ENCODE peak calls at places on chromosomes 5 and 9, in four cellular contexts. H is amygdala, S is A549, I is NB4. E is an unnamed sample.

GRCh38 chr5:11656940-11657339 is 247.3 kb downstream of the CTNND2 start:
- DNase-seq in S (no peak), H (no peak), I (no peak), E (no peak)

GRCh38 chr5:103562453-103563157 is at the start of gene NUDT12:
- DNase-seq in I (peak; percentile 10), H (peak; percentile 88), S (peak; percentile 54), E (peak; percentile 37)

GRCh38 chr5:158351485-158352140 is 492.7 kb upstream of the CLINT1 start:
- DNase-seq in I (no peak), S (no peak), H (no peak), E (no peak)

GRCh38 chr5:87076931-87077330 is 190.8 kb upstream of the RASA1 start:
- DNase-seq in S (no peak), I (peak; percentile 44), H (no peak), E (no peak)

GRCh38 chr5:157603333-157604190 is 28.0 kb upstream of the ADAM19 start:
- DNase-seq in S (peak; percentile 55), H (no peak), I (peak; percentile 84), E (no peak)

GRCh38 chr5:9344751-9345240 is 201.1 kb downstream of the SEMA5A start:
- DNase-seq in S (no peak), I (no peak), H (no peak), E (no peak)

GRCh38 chr5:67983251-67983941 is 232.2 kb upstream of the PIK3R1 start:
- DNase-seq in S (no peak), I (peak; percentile 45), H (no peak), E (no peak)

GRCh38 chr9:134014946-134015345 is 10.3 kb upstream of the BRD3OS start:
- DNase-seq in S (no peak), H (no peak), I (no peak), E (no peak)

GRCh38 chr9:107749787-107750444 is 260.3 kb upstream of the KLF4 start:
- DNase-seq in S (peak; percentile 80), H (peak; percentile 80), I (peak; percentile 65), E (peak; percentile 90)

GRCh38 chr9:88953401-88954029 is 37.8 kb upstream of the S1PR3 start:
- DNase-seq in H (peak; percentile 12), I (peak; percentile 22), S (no peak), E (peak; percentile 42)

GRCh38 chr5:72587909-72588308 is 80.7 kb upstream of the ZNF366 start:
- DNase-seq in I (peak; percentile 17), H (no peak), S (no peak), E (no peak)

GRCh38 chr9:131006601-131007000 is 2.4 kb upstream of the LAMC3 start:
- DNase-seq in I (no peak), H (no peak), S (no peak), E (no peak)

GRCh38 chr9:74122229-74122628 is 374.9 kb upstream of the RORB start:
- DNase-seq in S (no peak), H (no peak), I (no peak), E (no peak)

GRCh38 chr5:72290356-72291133 is 29.5 kb downstream of the MRPS27 start:
- DNase-seq in S (no peak), I (no peak), H (no peak), E (no peak)